ENCODE peak calls at places on chromosome 17, in eight cellular contexts. U, Z, O, I, V, L, T and N are unnamed samples.

GRCh38 chr17:76542984-76543383 is 3.1 kb downstream of the PRCD start:
- DNase-seq in I (no peak), V (no peak), T (no peak), U (no peak), Z (no peak), L (no peak), O (no peak), N (no peak)

GRCh38 chr17:61318684-61319098 is 81.0 kb upstream of the TBX2 start:
- DNase-seq in Z (no peak), U (no peak), T (peak; percentile 94), L (no peak), I (no peak), O (no peak), V (no peak), N (no peak)

GRCh38 chr17:46976626-46977270 is 2.3 kb downstream of the RPRML start:
- DNase-seq in I (peak; percentile 38), V (peak; percentile 43), L (no peak), Z (no peak), U (no peak), O (no peak), T (no peak), N (no peak)

GRCh38 chr17:8162997-8163977 is 539 bp upstream of the VAMP2 start:
- DNase-seq in U (peak; percentile 40), L (no peak), Z (no peak), I (peak; percentile 28), O (peak; percentile 26), T (no peak), V (no peak), N (no peak)

GRCh38 chr17:49859991-49860953 is 12.4 kb upstream of the TAC4 start:
- DNase-seq in U (no peak), O (no peak), Z (no peak), I (peak; percentile 23), T (no peak), L (no peak), V (no peak), N (no peak)

GRCh38 chr17:29131814-29132682 is 48.1 kb downstream of the MYO18A start:
- DNase-seq in T (no peak), L (peak; percentile 86), O (no peak), Z (peak; percentile 87), I (peak; percentile 85), V (peak; percentile 54), U (no peak), N (no peak)

GRCh38 chr17:76240461-76241204 is at the start of gene RNF157:
- DNase-seq in Z (no peak), V (peak; percentile 29), O (peak; percentile 68), I (peak; percentile 56), L (peak; percentile 25), T (peak; percentile 60), U (peak; percentile 74), N (no peak)

GRCh38 chr17:78904371-78904770 is 1.4 kb upstream of the CEP295NL start:
- DNase-seq in O (no peak), L (no peak), T (no peak), U (no peak), I (no peak), Z (no peak), V (no peak), N (no peak)

GRCh38 chr17:67990909-67991308 is 5.4 kb downstream of the C17orf58 start:
- DNase-seq in O (no peak), L (no peak), V (no peak), T (no peak), I (no peak), Z (no peak), U (no peak), N (no peak)

GRCh38 chr17:67554634-67555033 is 163.1 kb upstream of the NOL11 start:
- DNase-seq in O (no peak), I (no peak), Z (no peak), T (no peak), U (no peak), L (no peak), V (no peak), N (no peak)

GRCh38 chr17:61314368-61315078 is 85.1 kb upstream of the TBX2 start:
- DNase-seq in Z (peak; percentile 50), I (peak; percentile 18), V (no peak), L (peak; percentile 88), T (no peak), O (no peak), U (no peak), N (no peak)